ENCODE peak calls at places on chromosomes 3 and 15, in eight cellular contexts. U, I, S, H, V, X, N and E are unnamed samples.

GRCh38 chr3:30680789-30681188 is 74.4 kb downstream of the TGFBR2 start:
- DNase-seq in U (no peak), I (no peak), S (no peak), H (no peak), V (no peak), X (no peak), N (peak; percentile 81), E (no peak)

GRCh38 chr3:99747915-99748314 is 69.7 kb upstream of the CMSS1 start:
- DNase-seq in U (no peak), I (peak; percentile 49), S (peak; percentile 60), H (no peak), V (peak; percentile 23), X (no peak), N (no peak), E (peak; percentile 44)

GRCh38 chr15:80890341-80890972 is 99.2 kb downstream of the MESD start:
- DNase-seq in U (no peak), I (peak; percentile 51), S (no peak), H (no peak), V (no peak), X (no peak), N (no peak), E (no peak)

GRCh38 chr3:190048831-190049541 is 71.7 kb downstream of the P3H2 start:
- DNase-seq in U (no peak), I (peak; percentile 49), S (peak; percentile 74), H (no peak), V (no peak), X (peak; percentile 71), N (no peak), E (no peak)

GRCh38 chr3:189394599-189395121 is 222.9 kb downstream of the TPRG1 start:
- DNase-seq in U (no peak), I (no peak), S (no peak), H (no peak), V (no peak), X (no peak), N (no peak), E (no peak)

GRCh38 chr15:29674661-29675533 is 147.4 kb downstream of the TJP1 start:
- DNase-seq in U (no peak), I (no peak), S (no peak), H (peak; percentile 46), V (peak; percentile 75), X (peak; percentile 19), N (no peak), E (peak; percentile 76)

GRCh38 chr3:63918321-63918720 is 6.1 kb upstream of the SCAANT1 start:
- DNase-seq in U (no peak), I (no peak), S (peak; percentile 54), H (no peak), V (no peak), X (no peak), N (no peak), E (no peak)

GRCh38 chr3:192917508-192918274 is at the start of gene MB21D2:
- DNase-seq in U (peak; percentile 48), I (peak; percentile 72), S (peak; percentile 65), H (peak; percentile 47), V (peak; percentile 73), X (peak; percentile 73), N (peak; percentile 89), E (peak; percentile 87)

GRCh38 chr3:148796799-148797198 is 30.8 kb upstream of the CPB1 start:
- DNase-seq in U (no peak), I (peak; percentile 29), S (peak; percentile 64), H (no peak), V (no peak), X (no peak), N (no peak), E (peak; percentile 53)

GRCh38 chr3:65946438-65946837 is 92.3 kb downstream of the MAGI1 start:
- DNase-seq in U (no peak), I (peak; percentile 75), S (peak; percentile 80), H (no peak), V (no peak), X (no peak), N (no peak), E (peak; percentile 50)

GRCh38 chr3:94106268-94106667 is 43.4 kb downstream of the NSUN3 start:
- DNase-seq in U (no peak), I (no peak), S (peak; percentile 50), H (no peak), V (no peak), X (no peak), N (no peak), E (no peak)

GRCh38 chr3:171982829-171983228 is 56.5 kb upstream of the FNDC3B start:
- DNase-seq in U (no peak), I (peak; percentile 33), S (peak; percentile 40), H (no peak), V (no peak), X (no peak), N (no peak), E (no peak)

GRCh38 chr3:157956850-157957249 is 149.4 kb downstream of the SHOX2 start:
- DNase-seq in U (no peak), I (no peak), S (no peak), H (no peak), V (no peak), X (no peak), N (no peak), E (no peak)

GRCh38 chr15:39471791-39472190 is 109.1 kb upstream of the THBS1 start:
- DNase-seq in U (no peak), I (no peak), S (no peak), H (no peak), V (no peak), X (no peak), N (no peak), E (no peak)

GRCh38 chr15:58057559-58057958 is 8.0 kb downstream of the ALDH1A2 start:
- DNase-seq in U (no peak), I (peak; percentile 33), S (peak; percentile 57), H (no peak), V (no peak), X (no peak), N (no peak), E (peak; percentile 36)

GRCh38 chr3:42189746-42190145 is 76.2 kb downstream of the CCK start:
- DNase-seq in U (no peak), I (no peak), S (no peak), H (no peak), V (no peak), X (no peak), N (no peak), E (peak; percentile 27)

GRCh38 chr15:100241572-100242479 is 99.9 kb downstream of the ADAMTS17 start:
- DNase-seq in U (no peak), I (peak; percentile 73), S (peak; percentile 44), H (peak; percentile 63), V (no peak), X (peak; percentile 87), N (no peak), E (no peak)

GRCh38 chr3:66912306-66912705 is 85.8 kb upstream of the KBTBD8 start:
- DNase-seq in U (no peak), I (no peak), S (no peak), H (no peak), V (no peak), X (no peak), N (no peak), E (no peak)

GRCh38 chr3:57864853-57865252 is 108.7 kb downstream of the SLMAP start:
- DNase-seq in U (no peak), I (peak; percentile 21), S (no peak), H (no peak), V (no peak), X (no peak), N (no peak), E (no peak)

DNA sequence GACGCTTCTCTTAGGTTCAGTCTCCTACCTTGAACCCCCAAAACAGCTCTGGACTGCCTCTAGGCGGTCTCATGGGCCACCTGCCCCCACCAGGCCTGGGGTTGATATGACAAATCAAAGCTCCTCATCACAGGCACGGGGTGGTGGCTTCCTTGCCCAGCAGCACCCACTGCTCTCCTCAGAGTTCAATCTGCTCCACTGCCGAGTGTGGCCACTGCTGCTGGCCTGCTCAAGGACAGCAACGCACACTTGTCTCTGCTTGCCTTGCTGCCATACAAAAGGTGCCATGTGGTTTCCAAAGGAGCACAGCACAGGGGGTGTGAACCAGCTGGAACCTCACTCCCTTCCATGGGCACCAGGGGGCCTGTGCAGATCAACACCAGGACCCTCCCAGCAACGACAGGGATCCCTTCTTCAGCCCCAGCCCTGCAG is 10.2 kb downstream of the KBTBD13 start:
- DNase-seq in U (no peak), I (no peak), S (peak; percentile 46), H (no peak), V (no peak), X (peak; percentile 38), N (peak; percentile 68), E (no peak)
- TF ChIP-seq CTCF in U (no peak), I (no peak), S (peak; percentile 41), H (no peak), V (peak; percentile 21), X (no peak), N (no peak), E (no peak)

GRCh38 chr3:47405820-47406761 is 25.3 kb downstream of the PTPN23 start:
- DNase-seq in U (peak; percentile 18), I (peak; percentile 34), S (peak; percentile 9), H (no peak), V (no peak), X (peak; percentile 24), N (no peak), E (no peak)

GRCh38 chr3:47404955-47405790 is 24.4 kb downstream of the PTPN23 start:
- DNase-seq in U (no peak), I (peak; percentile 17), S (no peak), H (no peak), V (no peak), X (peak; percentile 73), N (peak; percentile 73), E (no peak)

GRCh38 chr3:47407896-47408838 is 27.3 kb downstream of the PTPN23 start:
- DNase-seq in U (peak; percentile 24), I (no peak), S (no peak), H (no peak), V (no peak), X (no peak), N (no peak), E (no peak)

GRCh38 chr3:47408839-47409229 is 28.0 kb downstream of the PTPN23 start:
- DNase-seq in U (peak; percentile 13), I (no peak), S (no peak), H (no peak), V (no peak), X (no peak), N (no peak), E (no peak)

GRCh38 chr3:47406762-47407149 is 25.9 kb downstream of the PTPN23 start:
- DNase-seq in U (peak; percentile 41), I (no peak), S (no peak), H (no peak), V (no peak), X (no peak), N (peak; percentile 65), E (no peak)
- TF ChIP-seq CTCF in U (no peak), I (no peak), S (peak; percentile 14), H (peak; percentile 49), V (no peak), X (no peak), N (no peak), E (no peak)

GRCh38 chr15:45522179-45522930 is at the start of gene SLC30A4:
- DNase-seq in U (peak; percentile 91), I (peak; percentile 37), S (no peak), H (no peak), V (peak; percentile 43), X (peak; percentile 67), N (peak; percentile 86), E (peak; percentile 56)
- TF ChIP-seq CTCF in U (peak; percentile 71), I (peak; percentile 26), S (peak; percentile 33), H (peak; percentile 29), V (no peak), X (no peak), N (peak; percentile 25), E (no peak)

DNA sequence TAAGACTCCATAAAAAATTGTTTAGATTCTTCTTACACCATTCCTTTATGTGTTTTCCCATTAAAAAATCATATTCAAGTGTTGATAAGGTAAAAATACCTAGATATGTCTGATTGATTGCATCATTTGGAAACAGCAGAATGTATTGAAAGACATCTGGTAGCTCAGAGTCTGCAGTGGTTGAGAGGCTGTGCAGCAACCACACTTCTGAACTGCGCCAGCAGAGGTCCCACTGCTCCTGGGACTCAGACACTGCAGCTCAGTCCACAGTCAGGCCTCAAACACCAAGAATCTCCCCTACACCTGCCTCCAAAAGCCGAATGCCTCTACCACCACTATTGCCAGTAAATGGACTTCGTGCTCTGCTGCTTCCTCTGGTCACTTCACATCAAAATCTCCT is 176.9 kb upstream of the LMCD1 start:
- DNase-seq in U (no peak), I (peak; percentile 32), S (peak; percentile 49), H (peak; percentile 27), V (peak; percentile 52), X (peak; percentile 50), N (no peak), E (peak; percentile 62)
- TF ChIP-seq CTCF in U (peak; percentile 33), I (peak; percentile 45), S (peak; percentile 71), H (peak; percentile 83), V (no peak), X (no peak), N (no peak), E (no peak)